ENCODE peak calls at places on chromosomes 16 and 17, in seven cellular contexts. E, D, C, R, A, B and Z are unnamed samples.

GRCh38 chr17:76772842-76773521 is 35.1 kb downstream of the MFSD11 start:
- DNase-seq in E (peak), D (peak), C (no peak), R (peak), A (no peak), B (peak), Z (peak)

GRCh38 chr17:39548494-39548893 is 59.2 kb downstream of the NEUROD2 start:
- DNase-seq in E (no peak), D (no peak), C (no peak), R (no peak), A (no peak), B (no peak), Z (no peak)

GRCh38 chr17:80948091-80948960 is 43.3 kb upstream of the CHMP6 start:
- DNase-seq in E (no peak), D (no peak), C (no peak), R (peak), A (peak), B (no peak), Z (no peak)

GRCh38 chr17:13727441-13728171 is 125.9 kb upstream of the HS3ST3A1 start:
- DNase-seq in E (peak), D (peak), C (no peak), R (no peak), A (no peak), B (no peak), Z (no peak)

GRCh38 chr17:17221329-17221728 is 15.2 kb upstream of the PLD6 start:
- DNase-seq in E (no peak), D (no peak), C (no peak), R (no peak), A (no peak), B (no peak), Z (no peak)

GRCh38 chr17:69414408-69415274 is at the start of gene MAP2K6:
- DNase-seq in E (peak), D (no peak), C (peak), R (peak), A (peak), B (peak), Z (peak)

GRCh38 chr16:12343913-12344312 is 367.4 kb downstream of the SNX29 start:
- DNase-seq in E (no peak), D (no peak), C (no peak), R (no peak), A (no peak), B (no peak), Z (no peak)

GRCh38 chr17:68599091-68599872 is 1.9 kb downstream of the FAM20A start:
- DNase-seq in E (peak), D (peak), C (peak), R (no peak), A (no peak), B (no peak), Z (no peak)

GRCh38 chr17:41107941-41108445 is 2.8 kb downstream of the KRTAP4-9 start:
- DNase-seq in E (no peak), D (no peak), C (no peak), R (no peak), A (no peak), B (no peak), Z (no peak)

GRCh38 chr17:17220529-17220928 is 14.4 kb upstream of the PLD6 start:
- DNase-seq in E (no peak), D (no peak), C (no peak), R (no peak), A (no peak), B (no peak), Z (no peak)

GRCh38 chr17:975321-975982 is 4.1 kb downstream of the NXN start:
- DNase-seq in E (peak), D (no peak), C (no peak), R (no peak), A (no peak), B (no peak), Z (no peak)

GRCh38 chr17:21539146-21539545 is 153.2 kb upstream of the KCNJ18 start:
- DNase-seq in E (no peak), D (no peak), C (no peak), R (no peak), A (no peak), B (no peak), Z (no peak)

GRCh38 chr17:45228121-45228941 is 6.6 kb downstream of the FMNL1 start:
- DNase-seq in E (no peak), D (no peak), C (no peak), R (no peak), A (peak), B (no peak), Z (peak)

GRCh38 chr16:14495213-14496046 is 134.6 kb downstream of the PARN start:
- DNase-seq in E (no peak), D (no peak), C (no peak), R (no peak), A (no peak), B (no peak), Z (no peak)

GRCh38 chr17:17028059-17028877 is 14.0 kb upstream of the MPRIP start:
- DNase-seq in E (peak), D (no peak), C (peak), R (peak), A (peak), B (no peak), Z (no peak)

GRCh38 chr17:82118815-82119380 is 20.9 kb upstream of the FASN start:
- DNase-seq in E (peak), D (no peak), C (peak), R (no peak), A (no peak), B (no peak), Z (no peak)

GRCh38 chr17:68431661-68432071 is 25.6 kb downstream of the WIPI1 start:
- DNase-seq in E (peak), D (no peak), C (peak), R (no peak), A (peak), B (peak), Z (peak)

GRCh38 chr17:49753959-49754391 is 10.0 kb downstream of the FAM117A start:
- DNase-seq in E (peak), D (no peak), C (no peak), R (no peak), A (no peak), B (peak), Z (no peak)

GRCh38 chr17:47615766-47616424 is 33.8 kb upstream of the KPNB1 start:
- DNase-seq in E (peak), D (peak), C (peak), R (no peak), A (no peak), B (no peak), Z (no peak)

GRCh38 chr17:7019839-7020519 is 2.9 kb upstream of the BCL6B start:
- DNase-seq in E (peak), D (no peak), C (peak), R (no peak), A (peak), B (no peak), Z (no peak)

GRCh38 chr16:5928476-5929055 is 831.0 kb upstream of the EEF2KMT start:
- DNase-seq in E (no peak), D (no peak), C (peak), R (no peak), A (no peak), B (no peak), Z (no peak)

GRCh38 chr17:2957631-2958286 is 105.6 kb downstream of the OR1D5 start:
- DNase-seq in E (no peak), D (no peak), C (no peak), R (no peak), A (no peak), B (no peak), Z (no peak)

GRCh38 chr17:12256380-12256995 is 235.8 kb downstream of the MAP2K4 start:
- DNase-seq in E (peak), D (peak), C (peak), R (no peak), A (peak), B (peak), Z (peak)

GRCh38 chr17:9217151-9218067 is 196.1 kb downstream of the NTN1 start:
- DNase-seq in E (peak), D (peak), C (no peak), R (no peak), A (no peak), B (no peak), Z (no peak)

GRCh38 chr16:70743791-70744190 is 57.2 kb downstream of the VAC14 start:
- DNase-seq in E (no peak), D (no peak), C (no peak), R (no peak), A (no peak), B (no peak), Z (no peak)

GRCh38 chr16:16118337-16118736 is 105.0 kb downstream of the ABCC6 start:
- DNase-seq in E (no peak), D (no peak), C (no peak), R (no peak), A (no peak), B (no peak), Z (no peak)

GRCh38 chr17:58156839-58157803 is 8.9 kb downstream of the OR4D1 start:
- DNase-seq in E (peak), D (no peak), C (peak), R (peak), A (peak), B (no peak), Z (peak)

GRCh38 chr17:66966529-66967418 is 2.3 kb downstream of the CACNG4 start:
- DNase-seq in E (no peak), D (no peak), C (no peak), R (no peak), A (peak), B (no peak), Z (no peak)

GRCh38 chr17:78718575-78719209 is 63.4 kb downstream of the CYTH1 start:
- DNase-seq in E (no peak), D (no peak), C (no peak), R (no peak), A (no peak), B (no peak), Z (no peak)

GRCh38 chr17:16443390-16444257 is 28.3 kb downstream of the TRPV2 start:
- DNase-seq in E (no peak), D (no peak), C (no peak), R (no peak), A (no peak), B (no peak), Z (no peak)

GRCh38 chr16:15440852-15441251 is 6.5 kb downstream of the BMERB1 start:
- DNase-seq in E (peak), D (no peak), C (no peak), R (no peak), A (no peak), B (no peak), Z (no peak)

GRCh38 chr16:20306401-20306800 is 20.9 kb downstream of the GP2 start:
- DNase-seq in E (no peak), D (no peak), C (no peak), R (no peak), A (no peak), B (no peak), Z (no peak)

GRCh38 chr17:67970783-67971182 is 25.5 kb downstream of the C17orf58 start:
- DNase-seq in E (no peak), D (no peak), C (peak), R (no peak), A (no peak), B (no peak), Z (no peak)

GRCh38 chr17:17739388-17740066 is 58.3 kb downstream of the RAI1 start:
- DNase-seq in E (peak), D (no peak), C (no peak), R (peak), A (peak), B (no peak), Z (no peak)

GRCh38 chr17:65413390-65413789 is 148.1 kb downstream of the AXIN2 start:
- DNase-seq in E (no peak), D (no peak), C (no peak), R (no peak), A (no peak), B (no peak), Z (no peak)

GRCh38 chr17:29659155-29659554 is 36.4 kb upstream of the CORO6 start:
- DNase-seq in E (no peak), D (no peak), C (no peak), R (no peak), A (no peak), B (no peak), Z (peak)

GRCh38 chr16:56788435-56788834 is 58.5 kb downstream of the NUP93 start:
- DNase-seq in E (no peak), D (no peak), C (no peak), R (no peak), A (no peak), B (no peak), Z (no peak)

GRCh38 chr16:56793504-56793903 is 63.6 kb downstream of the NUP93 start:
- DNase-seq in E (peak), D (no peak), C (peak), R (no peak), A (no peak), B (no peak), Z (peak)

GRCh38 chr16:56789360-56789759 is 59.4 kb downstream of the NUP93 start:
- DNase-seq in E (peak), D (no peak), C (no peak), R (peak), A (peak), B (peak), Z (peak)

GRCh38 chr16:56795011-56795410 is 65.1 kb downstream of the NUP93 start:
- DNase-seq in E (no peak), D (no peak), C (no peak), R (no peak), A (no peak), B (no peak), Z (no peak)

GRCh38 chr16:56792960-56793359 is 63.0 kb downstream of the NUP93 start:
- DNase-seq in E (no peak), D (no peak), C (no peak), R (no peak), A (no peak), B (no peak), Z (no peak)
- TF ChIP-seq CTCF in E (no peak), D (no peak), C (no peak), R (no peak), A (no peak), B (no peak), Z (no peak)

DNA sequence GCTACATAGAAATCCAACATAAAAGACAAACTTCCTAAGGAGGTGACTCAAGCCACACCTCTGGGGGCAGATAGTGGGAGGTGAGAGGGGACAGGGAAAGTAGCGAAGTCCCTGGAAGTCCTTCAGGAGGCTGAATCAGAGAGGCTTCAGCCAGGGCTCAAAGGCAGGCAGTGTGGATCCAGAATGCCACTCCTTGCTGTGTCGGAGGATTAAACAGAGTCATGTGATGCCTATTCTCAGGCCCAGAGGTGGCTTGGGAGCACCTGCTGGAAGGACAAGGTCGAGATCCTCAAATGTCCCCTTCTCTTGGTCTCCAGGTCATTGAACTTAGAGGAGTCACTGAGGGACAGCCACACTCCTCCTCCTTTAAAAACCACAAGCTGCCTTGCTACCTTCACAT is 391.1 kb downstream of the SOX9 start:
- DNase-seq in E (no peak), D (no peak), C (no peak), R (no peak), A (no peak), B (no peak), Z (no peak)
- TF ChIP-seq CTCF in E (no peak), D (no peak), C (no peak), R (no peak), A (no peak), B (no peak), Z (no peak)

DNA sequence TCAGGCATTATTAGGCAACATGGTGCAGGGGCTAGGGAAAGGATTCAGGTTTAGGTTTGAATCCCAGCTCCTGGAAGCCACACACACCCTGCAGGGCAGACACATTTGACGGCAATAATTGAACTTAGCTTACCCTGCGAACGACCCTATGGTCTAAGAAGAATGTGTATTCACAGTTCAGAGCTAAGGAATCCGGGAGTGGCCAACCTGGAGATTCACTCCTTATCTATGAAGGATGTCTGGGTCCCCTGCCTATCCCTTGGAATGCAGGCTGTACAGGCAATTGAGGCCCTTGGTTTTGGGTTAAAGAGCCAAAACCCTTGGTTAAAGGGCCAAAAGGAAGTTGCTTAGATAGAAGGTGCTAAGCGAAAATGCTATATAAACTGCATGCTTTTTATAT is 2.9 kb upstream of the SYT17 start:
- DNase-seq in E (no peak), D (no peak), C (no peak), R (no peak), A (no peak), B (no peak), Z (no peak)
- TF ChIP-seq CTCF in E (no peak), D (no peak), C (no peak), R (no peak), A (no peak), B (no peak), Z (no peak)

DNA sequence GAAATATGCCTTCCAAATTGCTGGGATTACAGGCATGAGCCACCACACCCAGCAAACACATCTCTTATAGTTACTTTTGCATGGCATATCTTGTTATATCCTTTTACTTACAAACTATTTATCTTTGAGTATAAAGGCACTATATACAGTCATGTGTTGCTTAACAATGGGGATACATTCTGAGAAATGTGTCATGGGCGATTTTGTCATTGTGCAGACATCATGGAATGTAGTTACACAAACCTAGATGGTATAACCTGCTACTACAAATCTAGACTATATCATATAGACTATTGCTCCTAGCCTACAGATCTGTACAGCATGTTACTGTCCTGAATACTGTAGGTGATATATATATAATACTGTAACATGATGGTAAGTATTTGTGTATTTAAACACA is 43.6 kb downstream of the BCL7C start:
- DNase-seq in E (no peak), D (no peak), C (no peak), R (no peak), A (no peak), B (no peak), Z (no peak)
- TF ChIP-seq CTCF in E (no peak), D (no peak), C (no peak), R (no peak), A (no peak), B (no peak), Z (no peak)